ENCODE peak calls at places on chromosome 17, in seven cellular contexts. One of them, this sample, is unnamed.

GRCh38 chr17:31136319-31136718 is 41.5 kb downstream of the NF1 start:
- DNase-seq in HepG2: no peak
- DNase-seq in GM12891: no peak
- DNase-seq in SK-N-SH: no peak
- DNase-seq in K562: no peak
- DNase-seq in GM12878: no peak
- DNase-seq in H1: no peak
- DNase-seq in this sample: no peak

GRCh38 chr17:76458580-76459490 is 5.9 kb upstream of the UBE2O start:
- DNase-seq in HepG2: peak; percentile 71
- DNase-seq in GM12878: no peak
- DNase-seq in GM12891: no peak
- DNase-seq in H1: peak; percentile 79
- DNase-seq in SK-N-SH: peak; percentile 79
- DNase-seq in K562: peak; percentile 56
- DNase-seq in this sample: peak; percentile 60

GRCh38 chr17:37610971-37611370 is 1.8 kb upstream of the SYNRG start:
- DNase-seq in GM12891: no peak
- DNase-seq in H1: no peak
- DNase-seq in K562: no peak
- DNase-seq in SK-N-SH: no peak
- DNase-seq in HepG2: no peak
- DNase-seq in GM12878: no peak
- DNase-seq in this sample: no peak

GRCh38 chr17:68238894-68239293 is 8.9 kb upstream of the AMZ2 start:
- DNase-seq in HepG2: no peak
- DNase-seq in GM12878: no peak
- DNase-seq in SK-N-SH: no peak
- DNase-seq in K562: no peak
- DNase-seq in H1: no peak
- DNase-seq in GM12891: no peak
- DNase-seq in this sample: no peak

GRCh38 chr17:46212634-46213435 is 19.6 kb upstream of the KANSL1 start:
- DNase-seq in K562: peak; percentile 66
- DNase-seq in GM12891: peak; percentile 51
- DNase-seq in HepG2: peak; percentile 76
- DNase-seq in SK-N-SH: peak; percentile 77
- DNase-seq in GM12878: no peak
- DNase-seq in H1: no peak
- DNase-seq in this sample: peak; percentile 39

GRCh38 chr17:58641937-58642336 is 49.9 kb downstream of the TEX14 start:
- DNase-seq in HepG2: no peak
- DNase-seq in GM12891: no peak
- DNase-seq in GM12878: no peak
- DNase-seq in H1: no peak
- DNase-seq in K562: no peak
- DNase-seq in SK-N-SH: no peak
- DNase-seq in this sample: no peak

GRCh38 chr17:81854974-81855774 is 5.2 kb downstream of the P4HB start:
- DNase-seq in HepG2: no peak
- DNase-seq in GM12891: no peak
- DNase-seq in K562: no peak
- DNase-seq in SK-N-SH: peak; percentile 39
- DNase-seq in GM12878: no peak
- DNase-seq in H1: no peak
- DNase-seq in this sample: no peak

GRCh38 chr17:17156107-17156506 is 50.0 kb downstream of the PLD6 start:
- DNase-seq in HepG2: no peak
- DNase-seq in SK-N-SH: no peak
- DNase-seq in H1: no peak
- DNase-seq in GM12878: no peak
- DNase-seq in K562: no peak
- DNase-seq in GM12891: no peak
- DNase-seq in this sample: no peak

GRCh38 chr17:75774471-75774987 is 9.5 kb upstream of the GALK1 start:
- DNase-seq in K562: no peak
- DNase-seq in H1: no peak
- DNase-seq in GM12891: no peak
- DNase-seq in SK-N-SH: peak; percentile 34
- DNase-seq in HepG2: no peak
- DNase-seq in GM12878: no peak
- DNase-seq in this sample: no peak

GRCh38 chr17:35898283-35899070 is 18.3 kb upstream of the CCL5 start:
- DNase-seq in SK-N-SH: no peak
- DNase-seq in GM12878: no peak
- DNase-seq in K562: no peak
- DNase-seq in GM12891: no peak
- DNase-seq in H1: no peak
- DNase-seq in HepG2: no peak
- DNase-seq in this sample: no peak

GRCh38 chr17:44086364-44087311 is 16.1 kb downstream of the G6PC3 start:
- DNase-seq in GM12891: no peak
- DNase-seq in H1: no peak
- DNase-seq in HepG2: peak; percentile 83
- DNase-seq in K562: peak; percentile 96
- DNase-seq in SK-N-SH: peak; percentile 81
- DNase-seq in GM12878: no peak
- DNase-seq in this sample: no peak

GRCh38 chr17:57256708-57257112 is 387 bp downstream of the MSI2 start:
- DNase-seq in SK-N-SH: no peak
- DNase-seq in GM12891: no peak
- DNase-seq in GM12878: no peak
- DNase-seq in HepG2: no peak
- DNase-seq in H1: no peak
- DNase-seq in K562: peak; percentile 65
- DNase-seq in this sample: no peak

GRCh38 chr17:15091825-15092224 is 173.3 kb downstream of the PMP22 start:
- DNase-seq in HepG2: no peak
- DNase-seq in SK-N-SH: no peak
- DNase-seq in H1: no peak
- DNase-seq in GM12891: no peak
- DNase-seq in K562: no peak
- DNase-seq in GM12878: no peak
- DNase-seq in this sample: no peak

GRCh38 chr17:79907217-79907715 is 68.0 kb upstream of the CBX4 start:
- DNase-seq in GM12878: no peak
- DNase-seq in H1: no peak
- DNase-seq in K562: no peak
- DNase-seq in HepG2: no peak
- DNase-seq in SK-N-SH: no peak
- DNase-seq in GM12891: no peak
- DNase-seq in this sample: no peak

GRCh38 chr17:59668816-59669215 is 38.4 kb downstream of the PTRH2 start:
- DNase-seq in HepG2: no peak
- DNase-seq in SK-N-SH: no peak
- DNase-seq in GM12891: no peak
- DNase-seq in K562: no peak
- DNase-seq in GM12878: no peak
- DNase-seq in H1: no peak
- DNase-seq in this sample: no peak

GRCh38 chr17:17028059-17028877 is 14.0 kb upstream of the MPRIP start:
- DNase-seq in GM12878: no peak
- DNase-seq in GM12891: no peak
- DNase-seq in H1: peak; percentile 56
- DNase-seq in HepG2: peak; percentile 94
- DNase-seq in K562: peak; percentile 87
- DNase-seq in SK-N-SH: peak; percentile 30
- DNase-seq in this sample: no peak

GRCh38 chr17:82278786-82279379 is 5.4 kb upstream of the CSNK1D start:
- DNase-seq in HepG2: no peak
- DNase-seq in GM12891: no peak
- DNase-seq in SK-N-SH: no peak
- DNase-seq in K562: no peak
- DNase-seq in GM12878: no peak
- DNase-seq in H1: no peak
- DNase-seq in this sample: no peak

GRCh38 chr17:8552582-8553320 is 77.8 kb downstream of the MYH10 start:
- DNase-seq in GM12891: no peak
- DNase-seq in K562: no peak
- DNase-seq in HepG2: no peak
- DNase-seq in GM12878: no peak
- DNase-seq in SK-N-SH: no peak
- DNase-seq in H1: no peak
- DNase-seq in this sample: no peak
- TF ChIP-seq TAF1 in GM12891: no peak
- TF ChIP-seq TAF1 in K562: no peak
- TF ChIP-seq TAF1 in HepG2: no peak
- TF ChIP-seq TAF1 in GM12878: no peak
- TF ChIP-seq TAF1 in SK-N-SH: no peak
- TF ChIP-seq TAF1 in H1: no peak
- TF ChIP-seq TAF1 in this sample: no peak

DNA sequence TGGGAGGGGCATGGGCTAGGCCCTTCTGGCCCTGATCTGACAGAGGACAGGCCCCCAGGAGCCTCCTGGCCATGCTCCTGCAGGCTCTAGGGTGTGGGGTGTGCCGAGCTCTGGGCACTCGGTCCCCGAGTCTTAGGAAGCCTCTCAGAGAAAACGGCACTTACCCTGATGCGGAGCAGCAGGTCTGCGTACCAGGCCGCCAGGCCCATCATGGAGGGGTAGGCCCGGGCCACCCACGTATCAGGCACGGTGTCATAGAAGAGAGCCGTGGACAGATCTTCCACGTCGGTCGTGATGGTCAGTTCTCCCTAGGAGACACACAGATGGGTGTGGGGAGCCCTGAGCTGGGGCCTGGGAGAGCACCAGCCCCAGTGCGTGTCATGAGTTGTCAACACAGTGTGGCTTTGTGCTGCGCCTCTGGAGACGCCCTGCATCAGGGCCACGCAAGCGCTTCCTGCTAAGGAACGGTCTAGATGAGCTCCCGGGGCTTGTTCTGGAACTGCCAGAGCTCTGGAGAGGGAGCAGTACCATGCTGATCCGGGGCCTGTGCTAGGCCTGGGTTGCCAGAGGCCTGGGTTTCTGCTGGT is 47.9 kb downstream of the PGS1 start:
- DNase-seq in GM12891: no peak
- DNase-seq in GM12878: no peak
- DNase-seq in K562: no peak
- DNase-seq in HepG2: no peak
- DNase-seq in SK-N-SH: no peak
- DNase-seq in H1: no peak
- DNase-seq in this sample: no peak
- TF ChIP-seq POLR2AphosphoS5 in GM12891: no peak
- TF ChIP-seq POLR2AphosphoS5 in GM12878: no peak
- TF ChIP-seq POLR2AphosphoS5 in K562: no peak
- TF ChIP-seq POLR2AphosphoS5 in HepG2: no peak
- TF ChIP-seq POLR2AphosphoS5 in SK-N-SH: no peak
- TF ChIP-seq POLR2AphosphoS5 in H1: peak; percentile 37
- TF ChIP-seq POLR2AphosphoS5 in this sample: no peak

DNA sequence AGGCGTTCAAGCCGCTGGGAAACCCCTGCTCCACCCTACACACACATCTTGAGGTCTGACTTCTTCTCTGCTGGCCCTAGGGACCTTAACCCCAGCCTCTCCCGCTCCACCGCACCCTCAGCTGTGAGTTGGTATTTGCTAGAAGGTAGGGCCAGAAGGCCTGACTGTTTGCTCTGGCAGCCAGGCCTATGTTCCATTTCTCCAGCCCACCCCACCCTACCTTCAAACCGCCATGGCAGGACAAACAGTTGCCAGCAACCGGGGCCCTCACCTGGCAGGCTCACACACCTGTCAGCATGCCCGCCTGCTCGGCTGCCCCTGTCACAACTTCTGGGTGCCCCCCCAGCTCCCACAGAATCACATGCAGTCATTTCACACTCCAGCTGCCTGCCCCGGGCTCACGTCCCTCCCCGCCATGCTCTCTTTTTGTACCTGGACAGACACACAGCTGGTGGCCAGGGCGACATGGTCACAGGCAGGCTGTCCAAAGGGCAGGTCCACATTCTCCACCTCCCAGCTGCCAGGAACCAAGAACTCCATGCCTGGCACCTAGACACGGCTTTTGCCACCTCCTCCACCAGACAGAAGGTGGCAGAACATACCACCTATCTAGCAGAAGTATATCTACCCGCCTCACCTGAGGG is 2.6 kb upstream of the ATP2A3 start:
- DNase-seq in SK-N-SH: no peak
- DNase-seq in HepG2: peak; percentile 20
- DNase-seq in K562: no peak
- DNase-seq in GM12878: no peak
- DNase-seq in GM12891: no peak
- DNase-seq in H1: no peak
- DNase-seq in this sample: no peak
- TF ChIP-seq TAF1 in SK-N-SH: no peak
- TF ChIP-seq TAF1 in HepG2: no peak
- TF ChIP-seq TAF1 in K562: no peak
- TF ChIP-seq TAF1 in GM12878: no peak
- TF ChIP-seq TAF1 in GM12891: no peak
- TF ChIP-seq TAF1 in H1: no peak
- TF ChIP-seq TAF1 in this sample: no peak

GRCh38 chr17:980406-981291 is 1.1 kb upstream of the NXN start:
- DNase-seq in K562: peak; percentile 24
- DNase-seq in H1: no peak
- DNase-seq in GM12891: peak; percentile 60
- DNase-seq in SK-N-SH: peak; percentile 80
- DNase-seq in GM12878: peak; percentile 33
- DNase-seq in HepG2: peak; percentile 84
- DNase-seq in this sample: no peak
- TF ChIP-seq POLR2AphosphoS5 in K562: no peak
- TF ChIP-seq POLR2AphosphoS5 in H1: no peak
- TF ChIP-seq POLR2AphosphoS5 in GM12891: no peak
- TF ChIP-seq POLR2AphosphoS5 in SK-N-SH: no peak
- TF ChIP-seq POLR2AphosphoS5 in GM12878: no peak
- TF ChIP-seq POLR2AphosphoS5 in HepG2: no peak
- TF ChIP-seq POLR2AphosphoS5 in this sample: no peak

DNA sequence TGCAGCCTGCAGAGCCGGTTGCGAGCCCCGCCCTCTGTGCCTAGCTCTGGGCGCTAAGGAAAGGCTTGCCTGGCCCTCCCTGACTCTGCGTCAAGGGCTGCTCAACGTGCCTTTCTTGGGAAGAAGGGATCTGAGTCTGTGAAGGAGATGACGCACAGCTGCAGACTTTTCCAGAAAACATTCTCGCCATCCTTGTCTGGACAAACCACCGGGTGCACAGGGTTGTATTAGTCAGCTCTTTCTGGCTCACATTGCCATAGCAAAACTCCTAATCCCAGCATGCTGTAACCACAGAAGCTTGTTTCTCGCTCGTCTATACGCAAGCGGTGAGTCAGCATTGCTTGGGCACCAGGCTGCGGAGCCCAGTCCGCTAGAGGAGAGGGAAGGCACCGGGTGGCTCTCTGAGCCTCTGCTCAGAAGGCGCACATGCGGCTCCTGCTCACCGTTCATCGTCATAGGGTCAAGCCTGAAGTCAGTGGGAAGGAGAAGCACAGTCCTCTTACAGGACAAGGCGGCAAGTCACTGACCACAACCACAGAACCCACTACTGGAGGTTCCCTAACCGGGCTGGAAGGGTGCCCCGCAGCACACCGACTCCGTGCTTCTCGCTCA is 2.2 kb upstream of the CD300H start:
- DNase-seq in SK-N-SH: no peak
- DNase-seq in H1: no peak
- DNase-seq in HepG2: no peak
- DNase-seq in GM12891: no peak
- DNase-seq in K562: no peak
- DNase-seq in GM12878: no peak
- DNase-seq in this sample: no peak
- TF ChIP-seq TAF1 in SK-N-SH: no peak
- TF ChIP-seq TAF1 in H1: no peak
- TF ChIP-seq TAF1 in HepG2: no peak
- TF ChIP-seq TAF1 in GM12891: no peak
- TF ChIP-seq TAF1 in K562: no peak
- TF ChIP-seq TAF1 in GM12878: no peak
- TF ChIP-seq TAF1 in this sample: no peak

GRCh38 chr17:34706029-34706428 is 126.6 kb downstream of the TMEM132E start:
- DNase-seq in K562: peak; percentile 53
- DNase-seq in H1: no peak
- DNase-seq in GM12891: no peak
- DNase-seq in HepG2: no peak
- DNase-seq in SK-N-SH: no peak
- DNase-seq in GM12878: no peak
- DNase-seq in this sample: no peak
- TF ChIP-seq POLR2AphosphoS5 in K562: no peak
- TF ChIP-seq POLR2AphosphoS5 in H1: no peak
- TF ChIP-seq POLR2AphosphoS5 in GM12891: no peak
- TF ChIP-seq POLR2AphosphoS5 in HepG2: no peak
- TF ChIP-seq POLR2AphosphoS5 in SK-N-SH: no peak
- TF ChIP-seq POLR2AphosphoS5 in GM12878: no peak
- TF ChIP-seq POLR2AphosphoS5 in this sample: no peak

This sample was measured in GM12892.